ENCODE peak calls at places on chromosomes 1 and 21, in ten cellular contexts. One of them, this sample, is unnamed.

GRCh38 chr1:240254778-240255291 is 163.2 kb downstream of the FMN2 start:
- DNase-seq in glutamatergic neuron: no peak
- DNase-seq in PC-3: no peak
- DNase-seq in HEK293T: no peak
- DNase-seq in stimulated activated CD4-positive, alpha-beta T cell treated with anti-CD3 and anti-CD28 coated beads, Interleukin-4, amount 100 ng/mL, for 48 hours: no peak
- DNase-seq in ELR: no peak
- DNase-seq in T follicular helper cell: no peak
- DNase-seq in GM12865: no peak
- DNase-seq in ovary: no peak
- DNase-seq in SIG-M5: no peak
- DNase-seq in this sample: no peak

GRCh38 chr1:79293611-79294010 is 287.1 kb upstream of the ADGRL4 start:
- DNase-seq in ovary: no peak
- DNase-seq in HEK293T: no peak
- DNase-seq in glutamatergic neuron: no peak
- DNase-seq in SIG-M5: no peak
- DNase-seq in ELR: peak
- DNase-seq in PC-3: peak
- DNase-seq in T follicular helper cell: no peak
- DNase-seq in stimulated activated CD4-positive, alpha-beta T cell treated with anti-CD3 and anti-CD28 coated beads, Interleukin-4, amount 100 ng/mL, for 48 hours: no peak
- DNase-seq in GM12865: no peak
- DNase-seq in this sample: no peak

GRCh38 chr1:197915217-197915616 is 2.0 kb upstream of the LHX9 start:
- DNase-seq in stimulated activated CD4-positive, alpha-beta T cell treated with anti-CD3 and anti-CD28 coated beads, Interleukin-4, amount 100 ng/mL, for 48 hours: no peak
- DNase-seq in ELR: no peak
- DNase-seq in SIG-M5: no peak
- DNase-seq in HEK293T: no peak
- DNase-seq in ovary: no peak
- DNase-seq in GM12865: no peak
- DNase-seq in glutamatergic neuron: peak
- DNase-seq in T follicular helper cell: no peak
- DNase-seq in PC-3: no peak
- DNase-seq in this sample: no peak

GRCh38 chr1:87980494-87980893 is 651.8 kb downstream of the LMO4 start:
- DNase-seq in SIG-M5: no peak
- DNase-seq in stimulated activated CD4-positive, alpha-beta T cell treated with anti-CD3 and anti-CD28 coated beads, Interleukin-4, amount 100 ng/mL, for 48 hours: no peak
- DNase-seq in glutamatergic neuron: no peak
- DNase-seq in HEK293T: no peak
- DNase-seq in ELR: no peak
- DNase-seq in PC-3: no peak
- DNase-seq in ovary: no peak
- DNase-seq in GM12865: peak
- DNase-seq in T follicular helper cell: no peak
- DNase-seq in this sample: no peak

GRCh38 chr1:98205291-98206017 is 284.6 kb upstream of the DPYD start:
- DNase-seq in SIG-M5: no peak
- DNase-seq in HEK293T: no peak
- DNase-seq in GM12865: no peak
- DNase-seq in glutamatergic neuron: no peak
- DNase-seq in T follicular helper cell: no peak
- DNase-seq in stimulated activated CD4-positive, alpha-beta T cell treated with anti-CD3 and anti-CD28 coated beads, Interleukin-4, amount 100 ng/mL, for 48 hours: no peak
- DNase-seq in ELR: peak
- DNase-seq in PC-3: no peak
- DNase-seq in ovary: no peak
- DNase-seq in this sample: no peak

GRCh38 chr1:115184951-115185331 is 95.6 kb upstream of the TSPAN2 start:
- DNase-seq in ovary: peak
- DNase-seq in stimulated activated CD4-positive, alpha-beta T cell treated with anti-CD3 and anti-CD28 coated beads, Interleukin-4, amount 100 ng/mL, for 48 hours: no peak
- DNase-seq in PC-3: peak
- DNase-seq in glutamatergic neuron: no peak
- DNase-seq in HEK293T: no peak
- DNase-seq in SIG-M5: no peak
- DNase-seq in GM12865: no peak
- DNase-seq in ELR: peak
- DNase-seq in T follicular helper cell: no peak
- DNase-seq in this sample: no peak

GRCh38 chr1:89295187-89295586 is 22.5 kb upstream of the GBP5 start:
- DNase-seq in PC-3: no peak
- DNase-seq in ELR: no peak
- DNase-seq in GM12865: no peak
- DNase-seq in T follicular helper cell: no peak
- DNase-seq in stimulated activated CD4-positive, alpha-beta T cell treated with anti-CD3 and anti-CD28 coated beads, Interleukin-4, amount 100 ng/mL, for 48 hours: no peak
- DNase-seq in HEK293T: no peak
- DNase-seq in glutamatergic neuron: no peak
- DNase-seq in ovary: no peak
- DNase-seq in SIG-M5: no peak
- DNase-seq in this sample: no peak

GRCh38 chr21:45899317-45900033 is 82.1 kb upstream of the COL6A1 start:
- DNase-seq in stimulated activated CD4-positive, alpha-beta T cell treated with anti-CD3 and anti-CD28 coated beads, Interleukin-4, amount 100 ng/mL, for 48 hours: no peak
- DNase-seq in ELR: no peak
- DNase-seq in glutamatergic neuron: no peak
- DNase-seq in HEK293T: no peak
- DNase-seq in GM12865: no peak
- DNase-seq in ovary: no peak
- DNase-seq in SIG-M5: no peak
- DNase-seq in PC-3: no peak
- DNase-seq in T follicular helper cell: no peak
- DNase-seq in this sample: no peak

GRCh38 chr1:63322248-63322943 is at the start of gene FOXD3:
- DNase-seq in GM12865: peak
- DNase-seq in T follicular helper cell: no peak
- DNase-seq in HEK293T: peak
- DNase-seq in ovary: peak
- DNase-seq in stimulated activated CD4-positive, alpha-beta T cell treated with anti-CD3 and anti-CD28 coated beads, Interleukin-4, amount 100 ng/mL, for 48 hours: no peak
- DNase-seq in PC-3: peak
- DNase-seq in SIG-M5: no peak
- DNase-seq in glutamatergic neuron: peak
- DNase-seq in ELR: peak
- DNase-seq in this sample: peak

GRCh38 chr1:44485229-44485932 is 80.3 kb downstream of the RNF220 start:
- DNase-seq in ELR: peak
- DNase-seq in PC-3: peak
- DNase-seq in SIG-M5: peak
- DNase-seq in glutamatergic neuron: no peak
- DNase-seq in stimulated activated CD4-positive, alpha-beta T cell treated with anti-CD3 and anti-CD28 coated beads, Interleukin-4, amount 100 ng/mL, for 48 hours: no peak
- DNase-seq in T follicular helper cell: no peak
- DNase-seq in HEK293T: no peak
- DNase-seq in GM12865: no peak
- DNase-seq in ovary: peak
- DNase-seq in this sample: no peak

GRCh38 chr1:27832762-27833161 is 2.2 kb downstream of the PPP1R8 start:
- DNase-seq in ELR: peak
- DNase-seq in stimulated activated CD4-positive, alpha-beta T cell treated with anti-CD3 and anti-CD28 coated beads, Interleukin-4, amount 100 ng/mL, for 48 hours: no peak
- DNase-seq in T follicular helper cell: no peak
- DNase-seq in glutamatergic neuron: no peak
- DNase-seq in ovary: no peak
- DNase-seq in HEK293T: no peak
- DNase-seq in GM12865: no peak
- DNase-seq in PC-3: peak
- DNase-seq in SIG-M5: no peak
- DNase-seq in this sample: no peak

GRCh38 chr1:10726355-10726754 is 70.1 kb downstream of the CASZ1 start:
- DNase-seq in stimulated activated CD4-positive, alpha-beta T cell treated with anti-CD3 and anti-CD28 coated beads, Interleukin-4, amount 100 ng/mL, for 48 hours: no peak
- DNase-seq in HEK293T: no peak
- DNase-seq in ELR: no peak
- DNase-seq in GM12865: no peak
- DNase-seq in glutamatergic neuron: no peak
- DNase-seq in SIG-M5: no peak
- DNase-seq in ovary: no peak
- DNase-seq in T follicular helper cell: no peak
- DNase-seq in PC-3: peak
- DNase-seq in this sample: no peak

GRCh38 chr1:213192026-213192425 is 141.0 kb downstream of the RPS6KC1 start:
- DNase-seq in HEK293T: no peak
- DNase-seq in glutamatergic neuron: no peak
- DNase-seq in ovary: no peak
- DNase-seq in PC-3: peak
- DNase-seq in GM12865: no peak
- DNase-seq in SIG-M5: no peak
- DNase-seq in ELR: peak
- DNase-seq in T follicular helper cell: no peak
- DNase-seq in stimulated activated CD4-positive, alpha-beta T cell treated with anti-CD3 and anti-CD28 coated beads, Interleukin-4, amount 100 ng/mL, for 48 hours: no peak
- DNase-seq in this sample: no peak

GRCh38 chr1:81563632-81564031 is 237.1 kb upstream of the ADGRL2 start:
- DNase-seq in SIG-M5: no peak
- DNase-seq in ELR: no peak
- DNase-seq in glutamatergic neuron: no peak
- DNase-seq in GM12865: no peak
- DNase-seq in T follicular helper cell: no peak
- DNase-seq in stimulated activated CD4-positive, alpha-beta T cell treated with anti-CD3 and anti-CD28 coated beads, Interleukin-4, amount 100 ng/mL, for 48 hours: no peak
- DNase-seq in HEK293T: no peak
- DNase-seq in PC-3: no peak
- DNase-seq in ovary: no peak
- DNase-seq in this sample: no peak

GRCh38 chr1:204514841-204515240 is 1.4 kb upstream of the MDM4 start:
- DNase-seq in ELR: no peak
- DNase-seq in ovary: no peak
- DNase-seq in SIG-M5: no peak
- DNase-seq in glutamatergic neuron: no peak
- DNase-seq in PC-3: no peak
- DNase-seq in stimulated activated CD4-positive, alpha-beta T cell treated with anti-CD3 and anti-CD28 coated beads, Interleukin-4, amount 100 ng/mL, for 48 hours: no peak
- DNase-seq in HEK293T: no peak
- DNase-seq in GM12865: no peak
- DNase-seq in T follicular helper cell: no peak
- DNase-seq in this sample: no peak

GRCh38 chr1:1440941-1441888 is 5.7 kb downstream of the VWA1 start:
- DNase-seq in ELR: peak
- DNase-seq in glutamatergic neuron: peak
- DNase-seq in GM12865: peak
- DNase-seq in ovary: peak
- DNase-seq in SIG-M5: no peak
- DNase-seq in T follicular helper cell: peak
- DNase-seq in stimulated activated CD4-positive, alpha-beta T cell treated with anti-CD3 and anti-CD28 coated beads, Interleukin-4, amount 100 ng/mL, for 48 hours: peak
- DNase-seq in HEK293T: peak
- DNase-seq in PC-3: peak
- DNase-seq in this sample: no peak

GRCh38 chr1:11708554-11709350 is 17.2 kb downstream of the DRAXIN start:
- DNase-seq in HEK293T: no peak
- DNase-seq in GM12865: no peak
- DNase-seq in glutamatergic neuron: no peak
- DNase-seq in T follicular helper cell: no peak
- DNase-seq in ovary: no peak
- DNase-seq in stimulated activated CD4-positive, alpha-beta T cell treated with anti-CD3 and anti-CD28 coated beads, Interleukin-4, amount 100 ng/mL, for 48 hours: no peak
- DNase-seq in SIG-M5: no peak
- DNase-seq in PC-3: peak
- DNase-seq in ELR: no peak
- DNase-seq in this sample: no peak

GRCh38 chr1:51086496-51087271 is 15.3 kb upstream of the C1orf185 start:
- DNase-seq in HEK293T: no peak
- DNase-seq in SIG-M5: no peak
- DNase-seq in ELR: no peak
- DNase-seq in T follicular helper cell: no peak
- DNase-seq in GM12865: no peak
- DNase-seq in PC-3: no peak
- DNase-seq in ovary: no peak
- DNase-seq in glutamatergic neuron: no peak
- DNase-seq in stimulated activated CD4-positive, alpha-beta T cell treated with anti-CD3 and anti-CD28 coated beads, Interleukin-4, amount 100 ng/mL, for 48 hours: no peak
- DNase-seq in this sample: no peak

GRCh38 chr1:116207126-116207735 is 96.0 kb downstream of the MAB21L3 start:
- DNase-seq in stimulated activated CD4-positive, alpha-beta T cell treated with anti-CD3 and anti-CD28 coated beads, Interleukin-4, amount 100 ng/mL, for 48 hours: no peak
- DNase-seq in glutamatergic neuron: no peak
- DNase-seq in ELR: no peak
- DNase-seq in PC-3: no peak
- DNase-seq in GM12865: no peak
- DNase-seq in ovary: no peak
- DNase-seq in HEK293T: no peak
- DNase-seq in T follicular helper cell: no peak
- DNase-seq in SIG-M5: no peak
- DNase-seq in this sample: no peak